ENCODE peak calls at places on chromosomes 5 and 9, in eight cellular contexts. F, N, P, Y, G, C, U and K are unnamed samples.

GRCh38 chr5:79585129-79585528 is 27.1 kb upstream of the TENT2 start:
- DNase-seq in F (no peak), N (no peak), P (no peak), Y (no peak), G (no peak), C (no peak), U (no peak), K (no peak)

GRCh38 chr9:79382468-79382867 is 189.3 kb upstream of the TLE4 start:
- DNase-seq in F (no peak), N (no peak), P (no peak), Y (no peak), G (no peak), C (no peak), U (no peak), K (no peak)

GRCh38 chr5:69300537-69301203 is 31.9 kb downstream of the CCDC125 start:
- DNase-seq in F (no peak), N (peak; percentile 4), P (no peak), Y (no peak), G (no peak), C (no peak), U (no peak), K (no peak)

GRCh38 chr5:90967443-90967842 is 408.8 kb downstream of the ADGRV1 start:
- DNase-seq in F (no peak), N (no peak), P (no peak), Y (no peak), G (no peak), C (no peak), U (no peak), K (no peak)

GRCh38 chr9:69085523-69086283 is 50.2 kb downstream of the FXN start:
- DNase-seq in F (no peak), N (peak; percentile 53), P (no peak), Y (no peak), G (no peak), C (no peak), U (no peak), K (no peak)

GRCh38 chr9:111298831-111299603 is 31.0 kb downstream of the OR2K2 start:
- DNase-seq in F (peak; percentile 81), N (peak; percentile 81), P (peak; percentile 19), Y (peak; percentile 70), G (peak; percentile 64), C (peak; percentile 63), U (peak; percentile 69), K (peak; percentile 14)

GRCh38 chr9:73067074-73067473 is 84.6 kb upstream of the ANXA1 start:
- DNase-seq in F (no peak), N (no peak), P (no peak), Y (no peak), G (no peak), C (no peak), U (no peak), K (no peak)

GRCh38 chr9:26786571-26786970 is 106.0 kb downstream of the CAAP1 start:
- DNase-seq in F (no peak), N (no peak), P (no peak), Y (no peak), G (no peak), C (no peak), U (no peak), K (no peak)

GRCh38 chr5:60535198-60535597 is 164.8 kb downstream of the DEPDC1B start:
- DNase-seq in F (no peak), N (no peak), P (no peak), Y (no peak), G (no peak), C (no peak), U (no peak), K (no peak)

GRCh38 chr5:43152946-43153345 is 32.2 kb downstream of the ZNF131 start:
- DNase-seq in F (no peak), N (peak; percentile 76), P (no peak), Y (no peak), G (no peak), C (no peak), U (no peak), K (no peak)

GRCh38 chr9:83937861-83938455 is 16.7 kb upstream of the KIF27 start:
- DNase-seq in F (no peak), N (peak; percentile 62), P (no peak), Y (no peak), G (no peak), C (peak; percentile 51), U (no peak), K (no peak)

GRCh38 chr9:131046581-131047202 is 37.7 kb downstream of the LAMC3 start:
- DNase-seq in F (no peak), N (peak; percentile 49), P (peak; percentile 45), Y (peak; percentile 76), G (peak; percentile 40), C (peak; percentile 85), U (peak; percentile 79), K (peak; percentile 68)

GRCh38 chr5:115859378-115859777 is 17.6 kb downstream of the AP3S1 start:
- DNase-seq in F (no peak), N (no peak), P (no peak), Y (no peak), G (no peak), C (no peak), U (no peak), K (no peak)

GRCh38 chr5:124920909-124921666 is 174.6 kb upstream of the ZNF608 start:
- DNase-seq in F (no peak), N (no peak), P (no peak), Y (no peak), G (no peak), C (no peak), U (no peak), K (no peak)

GRCh38 chr5:81773574-81773973 is 22.7 kb upstream of the SSBP2 start:
- DNase-seq in F (no peak), N (no peak), P (no peak), Y (no peak), G (no peak), C (no peak), U (no peak), K (no peak)
- H3K4me1 ChIP-seq in F (peaks cover 27% of the 10 kb centered on the region), N (peaks cover 3% of the 10 kb centered on the region), P (peaks cover 3% of the 10 kb centered on the region), Y (no peaks in the 10 kb centered on the region), G (peaks cover 7% of the 10 kb centered on the region), C (peaks cover 3% of the 10 kb centered on the region), U (peaks cover 14% of the 10 kb centered on the region), K (peaks cover 5% of the 10 kb centered on the region)

GRCh38 chr5:34929720-34930526 is 564 bp downstream of the DNAJC21 start:
- DNase-seq in F (peak; percentile 95), N (peak; percentile 66), P (peak; percentile 80), Y (peak; percentile 95), G (peak; percentile 73), C (peak; percentile 94), U (peak; percentile 93), K (peak; percentile 94)
- TF ChIP-seq POLR2A in F (peak; percentile 48), N (no peak), P (peak; percentile 8), Y (no peak), G (peak; percentile 39), C (peak; percentile 64), U (peak; percentile 75), K (peak; percentile 67)

GRCh38 chr5:169763437-169764301 is 126.6 kb downstream of the DOCK2 start:
- DNase-seq in F (no peak), N (peak; percentile 36), P (no peak), Y (no peak), G (no peak), C (no peak), U (no peak), K (no peak)
- H3K4me3 ChIP-seq in F (no peak overlapping the region), N (no peak overlapping the region), P (no peak overlapping the region), Y (no peak overlapping the region), G (no peak overlapping the region), C (no peak overlapping the region), U (no peak overlapping the region), K (no peak overlapping the region)

DNA sequence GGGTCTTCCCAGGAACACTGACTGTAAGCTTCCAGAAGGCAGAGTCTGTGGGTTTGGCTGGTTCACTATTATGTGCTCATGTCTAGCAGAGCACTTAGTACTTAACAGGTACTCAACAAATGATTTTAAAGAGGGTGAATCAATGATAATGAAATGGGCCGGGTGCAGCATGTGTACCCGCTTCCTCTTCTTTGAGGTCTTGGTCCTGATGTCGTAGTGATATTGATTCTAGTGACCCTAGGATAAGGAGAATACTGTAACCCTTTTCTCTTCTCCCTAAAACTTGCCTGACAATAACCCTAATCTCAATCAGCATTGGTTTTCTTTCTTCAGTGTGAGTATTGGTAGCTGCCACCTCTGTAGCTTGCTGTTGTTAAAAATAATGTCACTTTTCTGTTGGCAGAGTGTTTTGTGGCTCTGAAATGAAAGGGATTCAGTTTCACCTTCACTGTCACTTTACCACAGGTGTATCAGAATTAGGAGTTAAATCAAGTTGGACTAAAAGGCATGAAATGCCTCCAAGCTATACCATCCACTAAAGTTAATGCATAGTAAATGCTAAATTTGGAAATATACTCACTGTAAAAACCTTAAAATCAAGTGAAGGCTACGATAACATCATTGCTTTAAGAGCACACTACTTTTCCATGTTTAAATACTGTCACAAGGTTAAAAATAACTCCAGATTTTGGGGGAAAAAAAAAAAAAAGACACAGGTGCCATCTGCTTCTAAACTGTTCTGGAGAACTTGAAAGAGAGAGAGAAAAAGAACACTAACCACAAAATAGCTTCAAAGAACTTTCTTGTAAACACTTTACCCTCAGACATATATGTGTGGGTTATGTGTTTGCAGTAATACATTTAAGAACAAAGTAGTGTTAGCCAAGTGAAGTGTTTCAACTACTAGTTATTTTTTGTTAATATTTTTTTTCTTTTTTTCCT is 6.0 kb downstream of the CAMK4 start:
- DNase-seq in F (no peak), N (no peak), P (no peak), Y (no peak), G (no peak), C (no peak), U (no peak), K (no peak)
- H3K4me1 ChIP-seq in F (no peaks in the 10 kb centered on the region), N (no peaks in the 10 kb centered on the region), P (no peaks in the 10 kb centered on the region), Y (no peaks in the 10 kb centered on the region), G (no peaks in the 10 kb centered on the region), C (peaks cover 10% of the 10 kb centered on the region), U (no peaks in the 10 kb centered on the region), K (no peaks in the 10 kb centered on the region)

DNA sequence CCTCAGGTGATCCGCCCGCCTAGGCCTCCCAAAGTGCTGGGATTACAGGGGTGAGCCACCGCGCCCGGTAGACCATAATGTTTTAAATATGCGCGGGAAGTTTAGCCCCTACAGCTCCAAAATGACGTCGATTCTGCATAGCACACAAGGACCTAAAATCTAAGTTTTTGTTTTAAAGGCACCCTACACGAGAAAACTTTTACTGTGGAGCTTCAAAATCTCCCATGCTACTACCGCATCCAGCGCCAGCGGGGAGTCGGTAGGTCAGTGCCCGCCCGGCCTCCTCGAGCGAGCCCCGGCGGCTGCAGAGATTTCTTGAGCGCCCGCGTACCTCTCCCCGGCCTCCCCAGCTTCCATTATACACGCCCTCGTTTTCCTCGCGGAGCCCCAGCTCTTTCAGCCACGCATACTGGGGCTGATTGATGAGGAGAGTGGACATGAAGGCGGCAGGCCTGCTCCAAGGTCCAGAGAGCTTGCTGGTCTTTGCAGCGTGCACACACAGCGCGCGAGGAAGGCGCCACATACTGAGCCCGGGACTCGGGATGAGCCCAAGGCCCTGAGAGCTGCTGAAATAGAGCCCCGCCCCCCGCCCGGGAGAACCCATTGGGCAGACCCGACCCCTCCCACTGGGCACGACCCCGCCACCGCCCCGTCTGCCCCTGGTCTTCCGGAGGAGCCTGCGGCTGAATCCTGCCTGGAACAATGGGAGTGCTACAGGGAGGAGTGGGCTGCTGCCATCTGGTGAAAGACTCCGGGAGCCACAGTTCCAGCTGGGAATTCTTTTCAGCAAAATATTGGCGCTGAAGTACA is at the start of gene ALDH7A1:
- DNase-seq in F (peak; percentile 95), N (no peak), P (peak; percentile 93), Y (peak; percentile 96), G (peak; percentile 83), C (peak; percentile 90), U (peak; percentile 95), K (peak; percentile 96)
- TF ChIP-seq POLR2A in F (peak; percentile 28), N (peak; percentile 67), P (peak; percentile 62), Y (peak; percentile 42), G (peak; percentile 68), C (no peak), U (peak; percentile 68), K (peak; percentile 67)